ENCODE peak calls at places on chromosomes 3 and 15, in eight cellular contexts. F is bronchial epithelial cell; V is NCI-H1092 treated with DMSO at 0.1 percent for 48 hours; P is stimulated activated CD4-positive, alpha-beta T cell treated with anti-CD3 and anti-CD28 coated beads, Interleukin-1b, Interleukin-23, amount 100 ng/mL, for 24 hours; B is T-cell; U is activated CD4-positive, alpha-beta T cell treated with anti-CD3 and anti-CD28 coated beads, Interleukin-2, amount 50 U/mL, for 24 hours; G is occipital lobe; Y is activated T-helper 1 cell treated with Interleukin-2 at 50 U/mL for 16 hours. O is an unnamed sample.

GRCh38 chr15:59545573-59545972 is 66.0 kb upstream of the GCNT3 start:
- DNase-seq in F (no peak), V (no peak), P (no peak), B (no peak), U (no peak), G (no peak), Y (no peak), O (no peak)

GRCh38 chr15:80507638-80508316 is 103.6 kb downstream of the ARNT2 start:
- DNase-seq in F (peak; percentile 3), V (no peak), P (no peak), B (no peak), U (no peak), G (no peak), Y (no peak), O (no peak)

GRCh38 chr3:115695081-115695480 is 71.8 kb downstream of the GAP43 start:
- DNase-seq in F (peak; percentile 30), V (no peak), P (no peak), B (no peak), U (no peak), G (no peak), Y (no peak), O (no peak)

GRCh38 chr3:33186524-33187367 is 31.9 kb downstream of the SUSD5 start:
- DNase-seq in F (peak; percentile 43), V (no peak), P (no peak), B (no peak), U (no peak), G (no peak), Y (no peak), O (no peak)

GRCh38 chr15:75451674-75452363 is at the start of gene SIN3A:
- DNase-seq in F (peak; percentile 99), V (peak; percentile 97), P (peak; percentile 99), B (peak; percentile 97), U (peak; percentile 97), G (peak; percentile 100), Y (peak; percentile 98), O (peak; percentile 96)

GRCh38 chr3:138089091-138089490 is 26.3 kb downstream of the DZIP1L start:
- DNase-seq in F (peak; percentile 95), V (no peak), P (no peak), B (no peak), U (no peak), G (no peak), Y (no peak), O (no peak)

GRCh38 chr3:134503266-134503665 is 17.4 kb downstream of the CEP63 start:
- DNase-seq in F (no peak), V (no peak), P (no peak), B (no peak), U (no peak), G (no peak), Y (no peak), O (no peak)

GRCh38 chr3:10021856-10022775 is 4.1 kb upstream of the FANCD2 start:
- DNase-seq in F (no peak), V (no peak), P (no peak), B (no peak), U (no peak), G (no peak), Y (no peak), O (no peak)

GRCh38 chr15:101136381-101137268 is 115.2 kb downstream of the CHSY1 start:
- DNase-seq in F (no peak), V (no peak), P (no peak), B (no peak), U (no peak), G (no peak), Y (no peak), O (no peak)

GRCh38 chr15:66883322-66883911 is 181.4 kb downstream of the SMAD6 start:
- DNase-seq in F (peak; percentile 99), V (no peak), P (no peak), B (no peak), U (no peak), G (peak; percentile 78), Y (no peak), O (peak; percentile 69)

O was measured in mesothelial cell of epicardium.